ENCODE peak calls at places on chromosome 7, in nine cellular contexts. One of them, this sample, is unnamed.
A peak's percentile ranks its signal among the peaks of the same experiment; 100 is the strongest.

GRCh38 chr7:13034693-13035092 is 347.3 kb downstream of the ARL4A start:
- DNase-seq in SJSA1: no peak
- DNase-seq in transverse colon: no peak
- DNase-seq in HuH-7.5: no peak
- DNase-seq in NCI-H1092: no peak
- DNase-seq in body of pancreas: no peak
- DNase-seq in endothelial cell: no peak
- DNase-seq in mucosa of gallbladder: no peak
- DNase-seq in IMR-90: no peak
- DNase-seq in this sample: no peak

GRCh38 chr7:129689995-129690581 is 78.6 kb downstream of the NRF1 start:
- DNase-seq in body of pancreas: peak; percentile 25
- DNase-seq in NCI-H1092: no peak
- DNase-seq in HuH-7.5: no peak
- DNase-seq in endothelial cell: no peak
- DNase-seq in transverse colon: no peak
- DNase-seq in SJSA1: no peak
- DNase-seq in IMR-90: no peak
- DNase-seq in mucosa of gallbladder: no peak
- DNase-seq in this sample: no peak

GRCh38 chr7:63925626-63926460 is 72.8 kb upstream of the ZNF722 start:
- DNase-seq in HuH-7.5: no peak
- DNase-seq in body of pancreas: peak; percentile 96
- DNase-seq in NCI-H1092: peak; percentile 74
- DNase-seq in IMR-90: no peak
- DNase-seq in transverse colon: peak; percentile 64
- DNase-seq in endothelial cell: no peak
- DNase-seq in mucosa of gallbladder: peak; percentile 96
- DNase-seq in SJSA1: no peak
- DNase-seq in this sample: no peak

GRCh38 chr7:133081119-133081604 is 728 bp downstream of the CHCHD3 start:
- DNase-seq in HuH-7.5: no peak
- DNase-seq in mucosa of gallbladder: no peak
- DNase-seq in body of pancreas: peak; percentile 6
- DNase-seq in transverse colon: peak; percentile 19
- DNase-seq in SJSA1: peak; percentile 6
- DNase-seq in IMR-90: no peak
- DNase-seq in NCI-H1092: no peak
- DNase-seq in endothelial cell: no peak
- DNase-seq in this sample: no peak

GRCh38 chr7:73844848-73845460 is 2.6 kb upstream of the METTL27 start:
- DNase-seq in body of pancreas: no peak
- DNase-seq in NCI-H1092: no peak
- DNase-seq in HuH-7.5: no peak
- DNase-seq in IMR-90: peak; percentile 75
- DNase-seq in SJSA1: no peak
- DNase-seq in mucosa of gallbladder: no peak
- DNase-seq in transverse colon: no peak
- DNase-seq in endothelial cell: no peak
- DNase-seq in this sample: no peak

GRCh38 chr7:115097175-115097671 is 175.3 kb downstream of the MDFIC start:
- DNase-seq in mucosa of gallbladder: no peak
- DNase-seq in body of pancreas: no peak
- DNase-seq in endothelial cell: no peak
- DNase-seq in transverse colon: no peak
- DNase-seq in NCI-H1092: no peak
- DNase-seq in SJSA1: peak; percentile 87
- DNase-seq in HuH-7.5: no peak
- DNase-seq in IMR-90: peak; percentile 86
- DNase-seq in this sample: no peak

GRCh38 chr7:96329189-96329588 is 7.3 kb upstream of the SLC25A13 start:
- DNase-seq in body of pancreas: no peak
- DNase-seq in endothelial cell: no peak
- DNase-seq in transverse colon: no peak
- DNase-seq in SJSA1: no peak
- DNase-seq in mucosa of gallbladder: no peak
- DNase-seq in NCI-H1092: peak; percentile 4
- DNase-seq in IMR-90: no peak
- DNase-seq in HuH-7.5: no peak
- DNase-seq in this sample: no peak

GRCh38 chr7:6409991-6410693 is 37.6 kb downstream of the DAGLB start:
- DNase-seq in IMR-90: no peak
- DNase-seq in endothelial cell: no peak
- DNase-seq in NCI-H1092: no peak
- DNase-seq in HuH-7.5: no peak
- DNase-seq in mucosa of gallbladder: no peak
- DNase-seq in transverse colon: no peak
- DNase-seq in body of pancreas: no peak
- DNase-seq in SJSA1: no peak
- DNase-seq in this sample: no peak